ENCODE peak calls at places on chromosomes 6 and 20, in four cellular contexts. One of them, this sample, is unnamed.
A peak's percentile ranks its signal among the peaks of the same experiment; 100 is the strongest.

GRCh38 chr20:46118481-46119020 is 437 bp downstream of the CD40 start:
- DNase-seq in IMR-90: no peak
- DNase-seq in uterus: peak; percentile 61
- DNase-seq in transverse colon: peak; percentile 46
- DNase-seq in this sample: peak; percentile 49

GRCh38 chr6:79605061-79605460 is 26.1 kb upstream of the SH3BGRL2 start:
- DNase-seq in uterus: no peak
- DNase-seq in IMR-90: peak; percentile 43
- DNase-seq in transverse colon: no peak
- DNase-seq in this sample: no peak

GRCh38 chr6:94462231-94462630 is 1042.9 kb upstream of the EPHA7 start:
- DNase-seq in transverse colon: no peak
- DNase-seq in uterus: no peak
- DNase-seq in IMR-90: no peak
- DNase-seq in this sample: no peak

GRCh38 chr6:30450908-30451818 is 38.1 kb upstream of the HLA-E start:
- DNase-seq in transverse colon: peak; percentile 38
- DNase-seq in uterus: no peak
- DNase-seq in IMR-90: peak; percentile 58
- DNase-seq in this sample: peak; percentile 39

GRCh38 chr6:39043776-39044175 is 4.8 kb upstream of the GLP1R start:
- DNase-seq in transverse colon: no peak
- DNase-seq in IMR-90: no peak
- DNase-seq in uterus: no peak
- DNase-seq in this sample: no peak

GRCh38 chr20:35021063-35021462 is 65.4 kb downstream of the MYH7B start:
- DNase-seq in uterus: no peak
- DNase-seq in IMR-90: no peak
- DNase-seq in transverse colon: no peak
- DNase-seq in this sample: no peak

GRCh38 chr6:16256781-16257180 is 18.4 kb downstream of the GMPR start:
- DNase-seq in transverse colon: no peak
- DNase-seq in uterus: no peak
- DNase-seq in IMR-90: no peak
- DNase-seq in this sample: no peak

GRCh38 chr6:112037783-112038216 is 16.1 kb upstream of the CCN6 start:
- DNase-seq in transverse colon: peak; percentile 40
- DNase-seq in uterus: peak; percentile 89
- DNase-seq in IMR-90: peak; percentile 90
- DNase-seq in this sample: peak; percentile 73

GRCh38 chr6:43276180-43277082 is 21.6 kb upstream of the SLC22A7 start:
- DNase-seq in uterus: no peak
- DNase-seq in IMR-90: no peak
- DNase-seq in transverse colon: peak; percentile 75
- DNase-seq in this sample: no peak

GRCh38 chr6:69704916-69705315 is 91.9 kb downstream of the LMBRD1 start:
- DNase-seq in IMR-90: no peak
- DNase-seq in transverse colon: no peak
- DNase-seq in uterus: no peak
- DNase-seq in this sample: no peak

GRCh38 chr6:93319304-93319703 is 100.1 kb downstream of the EPHA7 start:
- DNase-seq in uterus: no peak
- DNase-seq in transverse colon: no peak
- DNase-seq in IMR-90: no peak
- DNase-seq in this sample: no peak

GRCh38 chr6:52839124-52840055 is 1.2 kb downstream of the GSTA5 start:
- DNase-seq in uterus: no peak
- DNase-seq in transverse colon: peak; percentile 72
- DNase-seq in IMR-90: peak; percentile 62
- DNase-seq in this sample: no peak

GRCh38 chr20:35273449-35274171 is 4.3 kb downstream of the MMP24OS start:
- DNase-seq in uterus: no peak
- DNase-seq in IMR-90: no peak
- DNase-seq in transverse colon: no peak
- DNase-seq in this sample: peak; percentile 76

GRCh38 chr6:5214570-5215052 is 46.1 kb downstream of the LYRM4 start:
- DNase-seq in uterus: no peak
- DNase-seq in IMR-90: peak; percentile 78
- DNase-seq in transverse colon: peak; percentile 18
- DNase-seq in this sample: peak; percentile 52

GRCh38 chr6:29769336-29769735 is 46.1 kb downstream of the HLA-F start:
- DNase-seq in IMR-90: no peak
- DNase-seq in transverse colon: no peak
- DNase-seq in uterus: no peak
- DNase-seq in this sample: no peak

GRCh38 chr6:103183831-103184411 is 1675.8 kb downstream of the HACE1 start:
- DNase-seq in uterus: no peak
- DNase-seq in transverse colon: no peak
- DNase-seq in IMR-90: no peak
- DNase-seq in this sample: no peak

GRCh38 chr20:8131598-8132014 is 460 bp upstream of the PLCB1 start:
- DNase-seq in uterus: no peak
- DNase-seq in transverse colon: no peak
- DNase-seq in IMR-90: peak; percentile 51
- DNase-seq in this sample: no peak

GRCh38 chr6:26311012-26311384 is 54.0 kb upstream of the BTN3A2 start:
- DNase-seq in uterus: peak; percentile 34
- DNase-seq in IMR-90: peak; percentile 59
- DNase-seq in transverse colon: no peak
- DNase-seq in this sample: no peak

GRCh38 chr6:26309731-26310142 is 55.3 kb upstream of the BTN3A2 start:
- DNase-seq in uterus: no peak
- DNase-seq in IMR-90: peak; percentile 95
- DNase-seq in transverse colon: no peak
- DNase-seq in this sample: no peak

GRCh38 chr6:26312501-26313390 is 52.3 kb upstream of the BTN3A2 start:
- DNase-seq in transverse colon: peak; percentile 85
- DNase-seq in IMR-90: peak; percentile 95
- DNase-seq in uterus: peak; percentile 85
- DNase-seq in this sample: peak; percentile 80

GRCh38 chr6:26307830-26308229 is 57.2 kb upstream of the BTN3A2 start:
- DNase-seq in transverse colon: no peak
- DNase-seq in uterus: no peak
- DNase-seq in IMR-90: no peak
- DNase-seq in this sample: no peak

DNA sequence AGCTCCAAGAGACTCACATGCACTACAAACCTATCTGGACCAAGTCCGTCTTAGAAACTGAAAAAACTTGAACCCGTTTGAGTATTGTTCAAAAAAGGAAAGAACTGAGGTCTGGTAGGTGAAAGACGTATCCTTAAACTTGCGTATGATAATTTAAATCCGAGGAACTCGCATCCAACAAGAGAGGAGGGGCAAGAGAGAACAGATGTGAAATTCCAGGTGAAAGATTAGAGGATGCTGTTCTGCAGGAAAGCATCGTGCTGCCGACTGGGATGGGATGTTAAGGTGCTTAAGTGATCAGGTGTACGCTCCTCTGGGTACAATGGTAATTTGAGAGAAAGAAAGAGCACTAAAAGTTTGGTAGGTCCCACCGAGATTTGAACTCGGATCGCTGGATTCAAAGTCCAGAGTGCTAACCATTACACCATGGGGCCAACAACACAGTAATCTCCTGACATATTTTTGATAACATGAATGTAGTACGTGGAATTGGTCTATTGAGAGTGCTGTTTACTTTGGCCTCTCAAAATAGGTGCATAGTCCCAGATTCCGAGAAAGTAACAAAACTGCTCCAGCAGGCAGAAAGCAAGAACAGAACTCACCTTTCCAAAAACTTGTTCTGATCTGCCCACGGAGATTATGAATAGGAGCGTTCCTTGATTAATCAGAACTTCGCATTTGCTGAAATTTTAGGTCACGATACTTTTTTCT is 53.5 kb upstream of the BTN3A2 start:
- DNase-seq in uterus: peak; percentile 46
- DNase-seq in IMR-90: peak; percentile 73
- DNase-seq in transverse colon: peak; percentile 38
- DNase-seq in this sample: no peak
- TF ChIP-seq POLR2A in uterus: no peak
- TF ChIP-seq POLR2A in IMR-90: no peak
- TF ChIP-seq POLR2A in transverse colon: no peak
- TF ChIP-seq POLR2A in this sample: no peak

DNA sequence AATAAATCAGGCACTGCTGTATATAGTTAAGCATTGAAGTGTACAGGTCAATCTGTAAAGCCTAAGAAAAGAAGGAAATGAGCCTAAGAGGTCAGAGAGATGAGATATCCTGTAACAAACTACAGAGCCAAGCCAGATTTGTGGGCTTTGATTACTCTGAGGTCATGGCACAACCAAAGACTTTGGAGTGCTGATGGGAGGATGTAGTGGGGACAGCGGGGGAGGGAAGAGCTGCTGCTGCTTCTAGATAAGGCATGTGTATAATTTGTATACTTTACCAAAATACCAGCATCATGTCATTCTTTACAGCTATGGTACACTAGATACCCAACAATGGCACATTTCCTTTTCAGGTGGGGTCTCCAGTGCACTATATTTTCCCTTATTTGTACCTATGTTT is 102.5 kb downstream of the OGFRL1 start:
- DNase-seq in uterus: no peak
- DNase-seq in IMR-90: no peak
- DNase-seq in transverse colon: no peak
- DNase-seq in this sample: no peak
- H3K4me1 ChIP-seq in uterus: no peaks in the 10 kb centered on the region
- H3K4me1 ChIP-seq in IMR-90: peaks cover 28% of the 10 kb centered on the region
- H3K4me1 ChIP-seq in transverse colon: peaks cover 12% of the 10 kb centered on the region
- H3K4me1 ChIP-seq in this sample: peaks cover 5% of the 10 kb centered on the region

DNA sequence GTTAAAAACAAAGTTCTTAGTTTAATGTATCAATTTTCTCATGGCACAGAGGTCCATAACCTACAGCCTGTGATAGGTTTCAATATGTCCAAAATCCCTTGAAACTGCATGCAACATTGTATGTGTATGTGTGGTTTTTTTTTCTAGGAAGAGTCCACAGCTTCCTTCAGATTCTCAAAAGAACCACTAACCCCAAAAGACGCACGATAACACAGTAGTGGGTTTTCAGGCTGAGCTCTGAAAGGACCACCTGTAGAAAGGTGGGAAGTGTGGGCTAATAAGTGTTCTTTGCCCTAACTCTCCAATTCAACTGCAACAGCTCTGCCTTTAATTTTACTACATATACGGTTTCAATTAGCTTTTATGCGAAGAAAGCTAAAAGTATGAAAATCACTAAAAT is 11.5 kb upstream of the KATNA1 start:
- DNase-seq in IMR-90: no peak
- DNase-seq in uterus: no peak
- DNase-seq in transverse colon: no peak
- DNase-seq in this sample: no peak
- TF ChIP-seq POLR2A in IMR-90: no peak
- TF ChIP-seq POLR2A in uterus: no peak
- TF ChIP-seq POLR2A in transverse colon: no peak
- TF ChIP-seq POLR2A in this sample: no peak

GRCh38 chr6:37507690-37508421 is 8.2 kb upstream of the CCDC167 start:
- DNase-seq in transverse colon: peak; percentile 25
- DNase-seq in uterus: no peak
- DNase-seq in IMR-90: no peak
- DNase-seq in this sample: no peak

GRCh38 chr6:37503486-37503980 is 3.8 kb upstream of the CCDC167 start:
- DNase-seq in transverse colon: no peak
- DNase-seq in IMR-90: no peak
- DNase-seq in uterus: no peak
- DNase-seq in this sample: no peak

GRCh38 chr6:37502703-37503485 is 3.2 kb upstream of the CCDC167 start:
- DNase-seq in IMR-90: no peak
- DNase-seq in transverse colon: no peak
- DNase-seq in uterus: no peak
- DNase-seq in this sample: no peak

GRCh38 chr6:37507082-37507481 is 7.4 kb upstream of the CCDC167 start:
- DNase-seq in transverse colon: no peak
- DNase-seq in uterus: no peak
- DNase-seq in IMR-90: no peak
- DNase-seq in this sample: no peak

GRCh38 chr6:37506479-37506878 is 6.8 kb upstream of the CCDC167 start:
- DNase-seq in IMR-90: no peak
- DNase-seq in uterus: no peak
- DNase-seq in transverse colon: no peak
- DNase-seq in this sample: no peak
- H3K4me1 ChIP-seq in IMR-90: no peaks in the 10 kb centered on the region
- H3K4me1 ChIP-seq in uterus: no peaks in the 10 kb centered on the region
- H3K4me1 ChIP-seq in transverse colon: no peaks in the 10 kb centered on the region
- H3K4me1 ChIP-seq in this sample: peaks cover 19% of the 10 kb centered on the region

GRCh38 chr6:26312096-26312463 is 52.9 kb upstream of the BTN3A2 start:
- DNase-seq in uterus: no peak
- DNase-seq in IMR-90: no peak
- DNase-seq in transverse colon: no peak
- DNase-seq in this sample: no peak
- TF ChIP-seq POLR2A in uterus: no peak
- TF ChIP-seq POLR2A in IMR-90: no peak
- TF ChIP-seq POLR2A in transverse colon: no peak
- TF ChIP-seq POLR2A in this sample: no peak

DNA sequence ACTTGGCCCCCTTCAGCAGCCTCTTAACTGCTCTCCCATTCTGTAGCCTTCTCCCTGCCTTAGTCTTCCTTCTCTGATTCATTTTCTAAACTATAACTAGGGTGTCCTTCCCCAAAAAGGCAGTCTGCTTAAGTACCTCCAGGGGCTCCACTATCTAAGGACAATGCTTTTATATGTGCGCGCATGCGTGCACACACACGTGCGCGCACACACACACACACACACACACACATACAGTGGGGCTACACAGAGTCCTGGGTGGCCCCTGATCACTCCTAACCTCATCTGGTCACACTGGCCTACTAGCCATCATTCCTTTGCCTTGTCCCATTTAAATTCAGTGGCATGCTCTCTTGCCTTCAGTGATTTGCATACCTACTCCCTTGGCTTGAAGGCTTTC is 654.3 kb upstream of the CHD6 start:
- DNase-seq in uterus: no peak
- DNase-seq in IMR-90: no peak
- DNase-seq in transverse colon: no peak
- DNase-seq in this sample: no peak
- H3K4me1 ChIP-seq in uterus: no peaks in the 10 kb centered on the region
- H3K4me1 ChIP-seq in IMR-90: no peaks in the 10 kb centered on the region
- H3K4me1 ChIP-seq in transverse colon: no peaks in the 10 kb centered on the region
- H3K4me1 ChIP-seq in this sample: no peaks in the 10 kb centered on the region